ENCODE peak calls at places on chromosomes 7 and 10, in five cellular contexts. One of them, this sample, is unnamed.
A peak's percentile ranks its signal among the peaks of the same experiment; 100 is the strongest.

GRCh38 chr7:45921699-45922519 is 837 bp upstream of the IGFBP3 start:
- DNase-seq in mesenchymal stem cell: peak; percentile 84
- DNase-seq in pancreas: peak; percentile 46
- DNase-seq in right lobe of liver: peak; percentile 61
- DNase-seq in right atrium auricular region: peak; percentile 83
- DNase-seq in this sample: no peak

GRCh38 chr7:30068117-30068516 is 39.9 kb downstream of the PLEKHA8 start:
- DNase-seq in right lobe of liver: no peak
- DNase-seq in right atrium auricular region: no peak
- DNase-seq in mesenchymal stem cell: peak; percentile 81
- DNase-seq in pancreas: no peak
- DNase-seq in this sample: no peak

GRCh38 chr10:125964558-125964957 is 68.2 kb downstream of the FANK1 start:
- DNase-seq in pancreas: no peak
- DNase-seq in right lobe of liver: no peak
- DNase-seq in right atrium auricular region: no peak
- DNase-seq in mesenchymal stem cell: no peak
- DNase-seq in this sample: no peak

GRCh38 chr7:47497367-47498096 is 84.4 kb downstream of the TNS3 start:
- DNase-seq in right atrium auricular region: no peak
- DNase-seq in mesenchymal stem cell: peak; percentile 69
- DNase-seq in right lobe of liver: no peak
- DNase-seq in pancreas: no peak
- DNase-seq in this sample: no peak

GRCh38 chr7:35694161-35694783 is 663 bp downstream of the HERPUD2 start:
- DNase-seq in mesenchymal stem cell: peak; percentile 51
- DNase-seq in right atrium auricular region: no peak
- DNase-seq in right lobe of liver: no peak
- DNase-seq in pancreas: no peak
- DNase-seq in this sample: no peak

GRCh38 chr7:116630932-116631449 is 41.0 kb upstream of the MET start:
- DNase-seq in right atrium auricular region: peak; percentile 74
- DNase-seq in mesenchymal stem cell: peak; percentile 80
- DNase-seq in pancreas: peak; percentile 91
- DNase-seq in right lobe of liver: peak; percentile 78
- DNase-seq in this sample: peak; percentile 85

GRCh38 chr7:159105845-159106614 is 38.6 kb downstream of the VIPR2 start:
- DNase-seq in pancreas: no peak
- DNase-seq in right atrium auricular region: no peak
- DNase-seq in mesenchymal stem cell: no peak
- DNase-seq in right lobe of liver: peak; percentile 7
- DNase-seq in this sample: peak; percentile 32

GRCh38 chr10:75294031-75294437 is 58.3 kb upstream of the COMTD1 start:
- DNase-seq in right atrium auricular region: no peak
- DNase-seq in right lobe of liver: no peak
- DNase-seq in pancreas: no peak
- DNase-seq in mesenchymal stem cell: peak; percentile 51
- DNase-seq in this sample: no peak

GRCh38 chr7:86908948-86909347 is 150.5 kb downstream of the ELAPOR2 start:
- DNase-seq in right atrium auricular region: no peak
- DNase-seq in mesenchymal stem cell: peak; percentile 13
- DNase-seq in right lobe of liver: no peak
- DNase-seq in pancreas: no peak
- DNase-seq in this sample: no peak

GRCh38 chr7:119320316-119320715 is 952.7 kb upstream of the KCND2 start:
- DNase-seq in mesenchymal stem cell: no peak
- DNase-seq in right lobe of liver: no peak
- DNase-seq in right atrium auricular region: no peak
- DNase-seq in pancreas: no peak
- DNase-seq in this sample: no peak

GRCh38 chr7:132581431-132581830 is 5.2 kb upstream of the PLXNA4 start:
- DNase-seq in pancreas: no peak
- DNase-seq in mesenchymal stem cell: no peak
- DNase-seq in right lobe of liver: no peak
- DNase-seq in right atrium auricular region: no peak
- DNase-seq in this sample: no peak

GRCh38 chr7:122258971-122259370 is 45.6 kb downstream of the FEZF1 start:
- DNase-seq in pancreas: no peak
- DNase-seq in mesenchymal stem cell: no peak
- DNase-seq in right atrium auricular region: no peak
- DNase-seq in right lobe of liver: no peak
- DNase-seq in this sample: no peak

GRCh38 chr10:102781089-102781920 is 37.6 kb downstream of the WBP1L start:
- DNase-seq in right lobe of liver: no peak
- DNase-seq in pancreas: no peak
- DNase-seq in right atrium auricular region: no peak
- DNase-seq in mesenchymal stem cell: peak; percentile 62
- DNase-seq in this sample: no peak

GRCh38 chr10:74072503-74072902 is 74.6 kb downstream of the VCL start:
- DNase-seq in mesenchymal stem cell: peak; percentile 62
- DNase-seq in right lobe of liver: no peak
- DNase-seq in pancreas: no peak
- DNase-seq in right atrium auricular region: no peak
- DNase-seq in this sample: no peak

GRCh38 chr10:97525683-97526110 is 27.0 kb downstream of the UBTD1 start:
- DNase-seq in right lobe of liver: no peak
- DNase-seq in right atrium auricular region: no peak
- DNase-seq in pancreas: no peak
- DNase-seq in mesenchymal stem cell: no peak
- DNase-seq in this sample: no peak

GRCh38 chr10:71713135-71714040 is 6.2 kb downstream of the C10orf105 start:
- DNase-seq in right lobe of liver: no peak
- DNase-seq in mesenchymal stem cell: peak; percentile 9
- DNase-seq in right atrium auricular region: peak; percentile 95
- DNase-seq in pancreas: peak; percentile 47
- DNase-seq in this sample: no peak

GRCh38 chr7:37510043-37510634 is 61.5 kb upstream of the ELMO1 start:
- DNase-seq in mesenchymal stem cell: no peak
- DNase-seq in right lobe of liver: no peak
- DNase-seq in right atrium auricular region: no peak
- DNase-seq in pancreas: no peak
- DNase-seq in this sample: no peak

GRCh38 chr10:119025336-119025735 is 4.2 kb upstream of the NANOS1 start:
- DNase-seq in right atrium auricular region: peak; percentile 79
- DNase-seq in pancreas: peak; percentile 87
- DNase-seq in right lobe of liver: peak; percentile 58
- DNase-seq in mesenchymal stem cell: peak; percentile 77
- DNase-seq in this sample: peak; percentile 77

GRCh38 chr10:132048294-132048667 is 17.5 kb upstream of the JAKMIP3 start:
- DNase-seq in mesenchymal stem cell: no peak
- DNase-seq in right atrium auricular region: no peak
- DNase-seq in pancreas: no peak
- DNase-seq in right lobe of liver: no peak
- DNase-seq in this sample: no peak

GRCh38 chr7:127751723-127752448 is 99.9 kb downstream of the SND1 start:
- DNase-seq in pancreas: no peak
- DNase-seq in right atrium auricular region: no peak
- DNase-seq in right lobe of liver: peak; percentile 29
- DNase-seq in mesenchymal stem cell: peak; percentile 56
- DNase-seq in this sample: no peak

GRCh38 chr10:20299037-20299557 is 482.9 kb downstream of the PLXDC2 start:
- DNase-seq in mesenchymal stem cell: peak; percentile 29
- DNase-seq in right atrium auricular region: no peak
- DNase-seq in right lobe of liver: no peak
- DNase-seq in pancreas: no peak
- DNase-seq in this sample: no peak

GRCh38 chr7:80302636-80303035 is 168.0 kb downstream of the GNAI1 start:
- DNase-seq in right lobe of liver: no peak
- DNase-seq in pancreas: no peak
- DNase-seq in mesenchymal stem cell: peak; percentile 54
- DNase-seq in right atrium auricular region: no peak
- DNase-seq in this sample: no peak

GRCh38 chr7:115085421-115085820 is 163.5 kb downstream of the MDFIC start:
- DNase-seq in mesenchymal stem cell: no peak
- DNase-seq in pancreas: no peak
- DNase-seq in right lobe of liver: no peak
- DNase-seq in right atrium auricular region: no peak
- DNase-seq in this sample: no peak

GRCh38 chr7:31146026-31146425 is 93.9 kb downstream of the ADCYAP1R1 start:
- DNase-seq in pancreas: no peak
- DNase-seq in mesenchymal stem cell: no peak
- DNase-seq in right atrium auricular region: no peak
- DNase-seq in right lobe of liver: no peak
- DNase-seq in this sample: no peak

GRCh38 chr7:25882151-25882773 is 269.7 kb upstream of the NFE2L3 start:
- DNase-seq in right lobe of liver: no peak
- DNase-seq in right atrium auricular region: no peak
- DNase-seq in mesenchymal stem cell: no peak
- DNase-seq in pancreas: no peak
- DNase-seq in this sample: no peak

GRCh38 chr7:25876092-25876491 is 275.9 kb upstream of the NFE2L3 start:
- DNase-seq in right atrium auricular region: no peak
- DNase-seq in right lobe of liver: no peak
- DNase-seq in mesenchymal stem cell: no peak
- DNase-seq in pancreas: no peak
- DNase-seq in this sample: no peak

GRCh38 chr7:25881317-25881716 is 270.7 kb upstream of the NFE2L3 start:
- DNase-seq in pancreas: no peak
- DNase-seq in mesenchymal stem cell: no peak
- DNase-seq in right atrium auricular region: no peak
- DNase-seq in right lobe of liver: no peak
- DNase-seq in this sample: no peak

GRCh38 chr7:25879799-25880198 is 272.2 kb upstream of the NFE2L3 start:
- DNase-seq in mesenchymal stem cell: no peak
- DNase-seq in pancreas: no peak
- DNase-seq in right lobe of liver: no peak
- DNase-seq in right atrium auricular region: no peak
- DNase-seq in this sample: no peak

DNA sequence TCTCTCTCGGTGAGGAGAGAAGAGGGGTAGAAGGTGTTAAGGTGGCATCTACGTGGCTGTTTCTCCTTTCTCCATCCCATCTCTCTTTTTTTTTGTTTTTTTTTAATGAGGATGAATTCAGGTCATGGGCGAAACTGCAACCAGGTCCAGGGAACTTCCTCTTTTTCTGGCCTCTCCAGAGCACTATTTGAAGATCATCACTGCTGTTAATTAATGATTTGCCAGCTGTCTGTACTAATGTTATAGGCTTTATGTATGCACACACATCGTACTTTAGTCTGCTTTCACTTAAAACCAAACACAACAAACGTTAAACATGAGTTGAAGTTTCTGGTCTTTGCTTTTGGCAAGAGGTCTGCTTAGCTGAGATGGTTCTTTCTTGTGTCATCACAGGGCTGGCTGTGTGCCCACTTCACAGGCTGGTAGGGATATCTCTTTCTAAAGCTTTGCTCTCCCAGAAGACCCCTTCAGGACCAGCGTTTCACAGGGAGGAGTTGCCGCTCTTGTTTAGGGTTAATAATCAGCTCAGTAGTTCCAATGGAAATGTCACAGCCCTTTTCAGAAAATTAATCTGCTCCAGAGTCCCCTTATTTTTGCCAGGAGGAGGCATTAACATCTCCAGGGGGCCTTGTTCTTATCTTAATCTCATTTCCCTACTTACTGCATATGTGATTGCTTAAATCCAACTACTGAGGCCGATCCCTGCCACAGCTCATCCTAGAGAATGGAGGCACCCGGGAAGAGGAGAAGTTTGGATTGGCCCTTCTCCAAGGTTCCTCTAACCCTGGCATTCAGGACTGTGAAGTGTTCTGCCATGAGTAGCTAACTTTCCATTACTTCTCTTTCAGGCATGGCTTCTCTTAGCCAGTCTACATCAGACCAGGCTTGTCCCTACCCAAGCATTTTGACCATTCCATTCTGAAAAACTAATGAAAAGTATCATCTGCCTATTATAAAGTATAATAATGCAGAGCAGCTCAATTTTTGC is 273.9 kb upstream of the NFE2L3 start:
- DNase-seq in mesenchymal stem cell: no peak
- DNase-seq in right atrium auricular region: no peak
- DNase-seq in pancreas: no peak
- DNase-seq in right lobe of liver: no peak
- DNase-seq in this sample: no peak
- H3K27me3 ChIP-seq in mesenchymal stem cell: peaks cover 84% of the 10 kb centered on the region
- H3K27me3 ChIP-seq in right atrium auricular region: no peaks in the 10 kb centered on the region
- H3K27me3 ChIP-seq in pancreas: no peaks in the 10 kb centered on the region
- H3K27me3 ChIP-seq in right lobe of liver: no peaks in the 10 kb centered on the region
- H3K27me3 ChIP-seq in this sample: peaks cover 49% of the 10 kb centered on the region

GRCh38 chr10:95415631-95416031 is 124.8 kb upstream of the PDLIM1 start:
- DNase-seq in mesenchymal stem cell: no peak
- DNase-seq in right lobe of liver: no peak
- DNase-seq in right atrium auricular region: no peak
- DNase-seq in pancreas: peak; percentile 23
- DNase-seq in this sample: no peak
- H3K4me3 ChIP-seq in mesenchymal stem cell: peak overlapping the region; percentile 38
- H3K4me3 ChIP-seq in right lobe of liver: no peak overlapping the region
- H3K4me3 ChIP-seq in right atrium auricular region: peak overlapping the region; percentile 56
- H3K4me3 ChIP-seq in pancreas: peak overlapping the region; percentile 8
- H3K4me3 ChIP-seq in this sample: no peak overlapping the region

DNA sequence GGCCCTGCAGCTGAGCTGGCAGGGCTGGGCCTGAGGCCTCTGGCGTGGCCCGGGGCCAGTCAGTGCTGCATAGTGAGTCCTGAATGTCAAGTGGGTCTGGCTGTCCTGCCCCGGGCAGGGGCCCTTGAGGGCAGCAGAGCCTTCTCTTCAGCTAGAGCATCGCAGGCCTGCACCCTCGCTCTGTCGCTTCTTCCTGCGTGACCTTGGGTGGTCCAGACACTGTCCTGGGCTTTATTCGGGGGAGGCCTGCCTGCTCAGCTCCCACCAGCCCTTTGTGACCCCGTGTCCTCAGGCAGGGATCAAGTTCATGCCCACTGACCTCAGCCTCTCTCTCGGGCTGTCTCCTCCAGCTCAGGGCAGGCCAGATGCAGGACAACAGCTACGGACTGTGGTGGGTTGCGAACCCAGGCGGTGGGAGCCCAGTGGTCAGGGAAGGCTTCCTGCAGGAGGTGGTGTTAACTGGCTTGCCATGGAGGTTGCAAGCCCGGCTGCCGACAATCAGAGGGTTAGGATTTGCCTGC is 3.4 kb downstream of the TTYH3 start:
- DNase-seq in mesenchymal stem cell: no peak
- DNase-seq in right atrium auricular region: no peak
- DNase-seq in right lobe of liver: no peak
- DNase-seq in pancreas: no peak
- DNase-seq in this sample: no peak
- H3K4me1 ChIP-seq in mesenchymal stem cell: peaks cover 70% of the 10 kb centered on the region
- H3K4me1 ChIP-seq in right atrium auricular region: no peaks in the 10 kb centered on the region
- H3K4me1 ChIP-seq in right lobe of liver: no peaks in the 10 kb centered on the region
- H3K4me1 ChIP-seq in pancreas: no peaks in the 10 kb centered on the region
- H3K4me1 ChIP-seq in this sample: peaks cover 7% of the 10 kb centered on the region

GRCh38 chr10:129345763-129346162 is 121.3 kb upstream of the MGMT start:
- DNase-seq in right atrium auricular region: peak; percentile 34
- DNase-seq in right lobe of liver: no peak
- DNase-seq in pancreas: no peak
- DNase-seq in mesenchymal stem cell: no peak
- DNase-seq in this sample: no peak

GRCh38 chr10:129344506-129344905 is 122.5 kb upstream of the MGMT start:
- DNase-seq in right atrium auricular region: peak; percentile 28
- DNase-seq in mesenchymal stem cell: no peak
- DNase-seq in right lobe of liver: no peak
- DNase-seq in pancreas: no peak
- DNase-seq in this sample: no peak

GRCh38 chr10:129344103-129344502 is 122.9 kb upstream of the MGMT start:
- DNase-seq in right atrium auricular region: peak; percentile 55
- DNase-seq in mesenchymal stem cell: no peak
- DNase-seq in right lobe of liver: no peak
- DNase-seq in pancreas: no peak
- DNase-seq in this sample: no peak

GRCh38 chr10:129343141-129343540 is 123.9 kb upstream of the MGMT start:
- DNase-seq in pancreas: no peak
- DNase-seq in right atrium auricular region: peak; percentile 36
- DNase-seq in mesenchymal stem cell: no peak
- DNase-seq in right lobe of liver: no peak
- DNase-seq in this sample: no peak

GRCh38 chr10:129344956-129345355 is 122.1 kb upstream of the MGMT start:
- DNase-seq in pancreas: no peak
- DNase-seq in right atrium auricular region: no peak
- DNase-seq in mesenchymal stem cell: no peak
- DNase-seq in right lobe of liver: no peak
- DNase-seq in this sample: no peak
- H3K27me3 ChIP-seq in pancreas: no peaks in the 10 kb centered on the region
- H3K27me3 ChIP-seq in right atrium auricular region: no peaks in the 10 kb centered on the region
- H3K27me3 ChIP-seq in mesenchymal stem cell: peaks cover 4% of the 10 kb centered on the region
- H3K27me3 ChIP-seq in right lobe of liver: no peaks in the 10 kb centered on the region
- H3K27me3 ChIP-seq in this sample: no peaks in the 10 kb centered on the region